ENCODE peak calls at places on chromosomes 16 and 17, in nine cellular contexts. J is T47D; P is memory B cell; A is NCI-H1436; R is anterior cingulate cortex; K is cardiac septum; Y is stimulated activated CD4-positive, alpha-beta T cell treated with anti-CD3 and anti-CD28 coated beads, Interleukin-12 subunit alpha, Interleukin-12 subunit beta, amount 100 ng/mL, for 4 hours; T is stimulated activated CD8-positive, alpha-beta memory T cell treated with anti-CD3 and anti-CD28 coated beads, Interleukin-7, amount 100 ng/mL, for 24 hours; Q is GM04503. L is an unnamed sample.
A peak's percentile ranks its signal among the peaks of the same experiment; 100 is the strongest.

GRCh38 chr17:50027639-50028206 is 28.2 kb upstream of the ITGA3 start:
- DNase-seq in Y (no peak), J (no peak), T (no peak), Q (peak; percentile 72), K (no peak), A (no peak), R (no peak), P (no peak), L (no peak)

GRCh38 chr16:69301861-69302260 is 9.3 kb upstream of the VPS4A start:
- DNase-seq in R (no peak), T (no peak), K (no peak), Q (no peak), A (no peak), Y (no peak), J (no peak), P (no peak), L (no peak)

GRCh38 chr17:27354491-27355081 is 60.7 kb downstream of the WSB1 start:
- DNase-seq in R (no peak), A (no peak), Y (no peak), K (no peak), J (peak; percentile 76), Q (no peak), P (no peak), T (no peak), L (no peak)

GRCh38 chr17:3974980-3975379 is 10.7 kb upstream of the ATP2A3 start:
- DNase-seq in A (no peak), Y (no peak), T (no peak), P (no peak), K (no peak), R (no peak), Q (no peak), J (no peak), L (no peak)

GRCh38 chr16:19393226-19394074 is 24.2 kb upstream of the TMC5 start:
- DNase-seq in P (no peak), R (no peak), J (no peak), Y (no peak), A (no peak), K (no peak), Q (no peak), T (no peak), L (no peak)

GRCh38 chr17:79027925-79028491 is 4.0 kb downstream of the C1QTNF1 start:
- DNase-seq in K (no peak), P (no peak), R (no peak), A (no peak), J (no peak), Y (no peak), Q (no peak), T (no peak), L (no peak)

GRCh38 chr16:52929478-52929877 is 123.2 kb downstream of the CHD9NB start:
- DNase-seq in J (no peak), Q (no peak), Y (no peak), R (no peak), A (peak; percentile 33), P (no peak), T (no peak), K (no peak), L (no peak)

GRCh38 chr17:72687941-72688340 is 404.5 kb downstream of the SLC39A11 start:
- DNase-seq in T (no peak), Y (no peak), P (no peak), K (no peak), J (no peak), A (no peak), Q (no peak), R (no peak), L (no peak)

GRCh38 chr17:59154335-59154720 is 658 bp downstream of the SKA2 start:
- DNase-seq in T (no peak), Y (peak; percentile 22), P (peak; percentile 16), A (peak; percentile 50), Q (no peak), J (peak; percentile 75), R (no peak), K (no peak), L (no peak)